ENCODE peak calls at places on chromosomes 4 and X, in six cellular contexts. M is EL; T is AG20443; F is naive thymus-derived CD8-positive, alpha-beta T cell; H is AG04449; B is fibroblast of pulmonary artery. V is an unnamed sample.

GRCh38 chr4:121421594-121421993 is 40.8 kb upstream of the QRFPR start:
- DNase-seq in M (peak), T (no peak), F (no peak), H (no peak), B (peak), V (no peak)

GRCh38 chr4:140256941-140257340 is 103.0 kb upstream of the MAML3 start:
- DNase-seq in M (peak), T (no peak), F (no peak), H (no peak), B (no peak), V (no peak)

GRCh38 chr4:54954656-54955388 is 170.6 kb downstream of the KDR start:
- DNase-seq in M (no peak), T (no peak), F (no peak), H (no peak), B (peak), V (no peak)

GRCh38 chrX:105307762-105308161 is 87.3 kb upstream of the TEX13A start:
- DNase-seq in M (no peak), T (no peak), F (no peak), H (no peak), B (peak), V (no peak)

GRCh38 chr4:70197842-70198241 is 2.3 kb downstream of the ODAM start:
- DNase-seq in M (no peak), T (no peak), F (no peak), H (no peak), B (no peak), V (no peak)

GRCh38 chrX:132887569-132887968 is 70.9 kb downstream of the HS6ST2 start:
- DNase-seq in M (no peak), T (no peak), F (no peak), H (no peak), B (no peak), V (no peak)

GRCh38 chr4:138761638-138762205 is 253.9 kb upstream of the NOCT start:
- DNase-seq in M (peak), T (peak), F (no peak), H (no peak), B (peak), V (no peak)

GRCh38 chrX:78133561-78133960 is 5.9 kb downstream of the TAF9B start:
- DNase-seq in M (no peak), T (no peak), F (no peak), H (no peak), B (no peak), V (no peak)

GRCh38 chr4:77229433-77229832 is 72.4 kb downstream of the CCNG2 start:
- DNase-seq in M (no peak), T (no peak), F (no peak), H (no peak), B (no peak), V (no peak)

GRCh38 chrX:29231800-29232199 is 644.6 kb downstream of the IL1RAPL1 start:
- DNase-seq in M (no peak), T (peak), F (no peak), H (no peak), B (peak), V (no peak)

GRCh38 chr4:7235030-7235380 is 42.7 kb downstream of the SORCS2 start:
- DNase-seq in M (no peak), T (no peak), F (no peak), H (no peak), B (no peak), V (no peak)

GRCh38 chr4:99808260-99808857 is 8.3 kb upstream of the DAPP1 start:
- DNase-seq in M (peak), T (peak), F (peak), H (no peak), B (peak), V (peak)

GRCh38 chr4:17758459-17758858 is 23.0 kb downstream of the FAM184B start:
- DNase-seq in M (no peak), T (no peak), F (no peak), H (no peak), B (no peak), V (no peak)

GRCh38 chrX:118847676-118848075 is 24.1 kb downstream of the ZCCHC12 start:
- DNase-seq in M (peak), T (peak), F (peak), H (no peak), B (peak), V (no peak)

GRCh38 chr4:153222162-153222789 is 18.0 kb downstream of the TRIM2 start:
- DNase-seq in M (peak), T (peak), F (peak), H (peak), B (peak), V (peak)

GRCh38 chr4:53306729-53307128 is 59.1 kb downstream of the SCFD2 start:
- DNase-seq in M (peak), T (peak), F (no peak), H (peak), B (no peak), V (no peak)

GRCh38 chr4:53914313-53915016 is 149.9 kb downstream of the CHIC2 start:
- DNase-seq in M (peak), T (peak), F (no peak), H (peak), B (peak), V (no peak)

V was measured in CD4-positive, alpha-beta T cell.